ENCODE peak calls at places on chromosome 22, in ten cellular contexts. D is neural crest cell; M is ELR; V is stimulated activated CD4-positive, alpha-beta T cell treated with anti-CD3 and anti-CD28 coated beads, Interleukin-2, amount 100 ng/mL, for 48 hours; P is adipocyte; Y is T-helper 2 cell treated with Interferon-gamma antibody and Interleukin-4, amounts not matched to agents 5 μg/mL and 100 μg/mL, for 36 hours; Z is EL; X is SHP77; F is midbrain; H is AG09309. K is an unnamed sample.

GRCh38 chr22:43387815-43388214 is 24.0 kb upstream of the MPPED1 start:
- DNase-seq in V (no peak), D (no peak), Y (no peak), X (no peak), M (no peak), F (no peak), P (no peak), H (no peak), Z (no peak), K (no peak)

GRCh38 chr22:38244106-38244505 is 28.7 kb downstream of the TMEM184B start:
- DNase-seq in H (no peak), P (no peak), Z (no peak), D (no peak), Y (no peak), F (no peak), M (no peak), X (no peak), V (no peak), K (no peak)

GRCh38 chr22:42116848-42117424 is 13.7 kb downstream of the CYP2D6 start:
- DNase-seq in Z (no peak), X (peak), H (no peak), P (no peak), D (no peak), F (no peak), V (no peak), M (no peak), Y (no peak), K (no peak)

GRCh38 chr22:19909350-19910179 is 32.0 kb upstream of the COMT start:
- DNase-seq in Z (peak), X (peak), H (peak), F (peak), V (peak), Y (peak), D (peak), P (peak), M (peak), K (peak)

GRCh38 chr22:48340727-48341709 is 1486.7 kb downstream of the BRD1 start:
- DNase-seq in V (no peak), Z (no peak), H (no peak), Y (no peak), D (no peak), X (no peak), M (no peak), F (no peak), P (no peak), K (no peak)

GRCh38 chr22:20946080-20946986 is 20.7 kb upstream of the AIFM3 start:
- DNase-seq in F (no peak), H (no peak), M (peak), X (no peak), Z (peak), P (peak), V (no peak), Y (no peak), D (no peak), K (no peak)

GRCh38 chr22:29269230-29269604 is 1.1 kb downstream of the EWSR1 start:
- DNase-seq in Z (peak), X (no peak), Y (no peak), D (no peak), F (no peak), P (peak), M (no peak), H (no peak), V (no peak), K (no peak)

GRCh38 chr22:35740616-35741015 is 22.9 kb downstream of the APOL5 start:
- DNase-seq in H (no peak), D (no peak), X (no peak), M (no peak), P (no peak), Z (no peak), V (no peak), F (no peak), Y (no peak), K (no peak)

GRCh38 chr22:23023294-23023693 is 47.0 kb upstream of the GNAZ start:
- DNase-seq in Y (no peak), P (no peak), H (no peak), V (no peak), D (no peak), M (no peak), X (no peak), F (no peak), Z (no peak), K (no peak)

GRCh38 chr22:25068701-25069100 is 116.2 kb downstream of the KIAA1671 start:
- DNase-seq in D (no peak), F (no peak), V (no peak), Y (peak), P (no peak), Z (no peak), X (peak), H (no peak), M (no peak), K (no peak)

GRCh38 chr22:43876866-43877509 is 14.7 kb upstream of the SULT4A1 start:
- DNase-seq in M (no peak), X (no peak), D (no peak), Y (no peak), H (no peak), V (no peak), F (no peak), Z (no peak), P (no peak), K (no peak)

GRCh38 chr22:47125603-47126002 is 363.2 kb downstream of the TBC1D22A start:
- DNase-seq in X (no peak), P (no peak), M (no peak), H (no peak), V (no peak), D (no peak), Y (no peak), F (no peak), Z (no peak), K (no peak)

GRCh38 chr22:39908737-39909136 is 7.9 kb downstream of the GRAP2 start:
- DNase-seq in H (no peak), X (no peak), D (no peak), M (peak), Y (peak), F (no peak), V (no peak), P (no peak), Z (peak), K (no peak)

GRCh38 chr22:40044870-40045834 is 50.4 kb downstream of the FAM83F start:
- DNase-seq in F (peak), P (peak), H (no peak), Z (peak), M (peak), V (peak), D (no peak), X (no peak), Y (peak), K (peak)

GRCh38 chr22:47297261-47298016 is 535.0 kb downstream of the TBC1D22A start:
- DNase-seq in V (no peak), Z (no peak), M (no peak), P (no peak), D (no peak), F (no peak), Y (no peak), X (peak), H (no peak), K (no peak)

GRCh38 chr22:17107547-17107810 is 13.7 kb downstream of the TMEM121B start:
- DNase-seq in M (no peak), V (no peak), Z (no peak), Y (no peak), H (no peak), F (no peak), D (no peak), X (no peak), P (no peak), K (no peak)

GRCh38 chr22:20031732-20032406 is 11.0 kb downstream of the TANGO2 start:
- DNase-seq in V (no peak), F (no peak), Z (no peak), X (no peak), D (no peak), M (no peak), P (no peak), Y (no peak), H (no peak), K (no peak)

GRCh38 chr22:40603088-40603605 is 33.4 kb downstream of the MRTFA start:
- DNase-seq in H (no peak), F (no peak), D (no peak), X (no peak), Y (no peak), P (peak), M (peak), V (no peak), Z (peak), K (no peak)